ENCODE peak calls at places on chromosomes 16 and 17, in four cellular contexts. H is activated T-helper 9 cell treated with anti-CD3 and anti-CD28 coated beads, Interleukin-2, amount 50 U/mL, for 16 hours; E is stimulated activated CD4-positive, alpha-beta T cell treated with anti-CD3 and anti-CD28 coated beads, Interleukin-1b, Interleukin-23, amount 100 ng/mL, for 1 hour; M is A172. K is an unnamed sample.

GRCh38 chr16:28298511-28298878 is 6.2 kb downstream of the SBK1 start:
- DNase-seq in M (no peak), E (no peak), H (no peak), K (no peak)

GRCh38 chr16:68739964-68740627 is 3.0 kb downstream of the CDH1 start:
- DNase-seq in M (no peak), H (no peak), E (no peak), K (no peak)

GRCh38 chr17:70622382-70623260 is 453.3 kb downstream of the KCNJ2 start:
- DNase-seq in M (peak), H (no peak), E (no peak), K (no peak)

GRCh38 chr17:43938838-43939182 is 3.5 kb downstream of the PPY start:
- DNase-seq in E (no peak), H (no peak), M (no peak), K (no peak)

GRCh38 chr16:119835-120234 is 18.6 kb downstream of the NPRL3 start:
- DNase-seq in M (no peak), H (no peak), E (no peak), K (no peak)

GRCh38 chr16:4923853-4924252 is 13.1 kb downstream of the PPL start:
- DNase-seq in M (no peak), E (no peak), H (no peak), K (no peak)

GRCh38 chr16:10729649-10730048 is 14.0 kb upstream of the NUBP1 start:
- DNase-seq in E (no peak), M (peak), H (no peak), K (no peak)

GRCh38 chr17:8283356-8283755 is 5.1 kb upstream of the RANGRF start:
- DNase-seq in H (no peak), E (no peak), M (no peak), K (no peak)

GRCh38 chr17:79971651-79972050 is 64.0 kb downstream of the TBC1D16 start:
- DNase-seq in H (no peak), M (no peak), E (no peak), K (no peak)

GRCh38 chr16:58449768-58450167 is 50.2 kb upstream of the NDRG4 start:
- DNase-seq in M (peak), E (no peak), H (no peak), K (no peak)

GRCh38 chr17:2093349-2093748 is 38.4 kb downstream of the HIC1 start:
- DNase-seq in E (no peak), M (no peak), H (no peak), K (no peak)

GRCh38 chr17:75765981-75766380 is 989 bp upstream of the GALK1 start:
- DNase-seq in H (no peak), M (no peak), E (no peak), K (no peak)

GRCh38 chr17:68622423-68622822 is 21.3 kb upstream of the FAM20A start:
- DNase-seq in E (no peak), H (no peak), M (no peak), K (no peak)